ENCODE peak calls at places on chromosomes 4 and X, in four cellular contexts. D is endodermal cell, F is epithelial cell of esophagus, Q is tibial nerve. N is an unnamed sample.

GRCh38 chr4:13527983-13528822 is 16.1 kb downstream of the NKX3-2 start:
- DNase-seq in F (peak; percentile 60), Q (no peak), D (no peak), N (peak; percentile 55)

GRCh38 chrX:18354369-18355329 is at the start of gene SCML2:
- DNase-seq in F (peak; percentile 13), Q (peak; percentile 4), D (peak; percentile 74), N (no peak)

GRCh38 chr4:151912626-151913025 is 151.8 kb upstream of the GATB start:
- DNase-seq in D (peak; percentile 56), Q (no peak), F (no peak), N (no peak)

GRCh38 chr4:16759781-16760459 is 138.5 kb downstream of the LDB2 start:
- DNase-seq in Q (no peak), F (no peak), D (no peak), N (no peak)

GRCh38 chrX:155242300-155242699 is 22.0 kb downstream of the RAB39B start:
- DNase-seq in Q (no peak), F (peak; percentile 24), D (no peak), N (no peak)

GRCh38 chr4:3471886-3472285 is 8.8 kb downstream of the DOK7 start:
- DNase-seq in D (no peak), F (no peak), Q (no peak), N (no peak)

GRCh38 chr4:178215754-178216153 is 773.5 kb upstream of the AGA start:
- DNase-seq in D (no peak), Q (no peak), F (no peak), N (no peak)

GRCh38 chrX:98357146-98357545 is 1473.4 kb downstream of the RPA4 start:
- DNase-seq in F (no peak), Q (no peak), D (no peak), N (no peak)

GRCh38 chr4:86961605-86962295 is 26.9 kb downstream of the AFF1 start:
- DNase-seq in D (no peak), F (no peak), Q (no peak), N (no peak)

GRCh38 chrX:46803140-46803539 is 33.7 kb upstream of the RP2 start:
- DNase-seq in F (peak; percentile 26), D (peak; percentile 56), Q (no peak), N (no peak)

GRCh38 chr4:71732066-71732465 is 51.8 kb downstream of the GC start:
- DNase-seq in F (no peak), Q (no peak), D (no peak), N (no peak)

GRCh38 chrX:48473718-48473990 is 2.3 kb upstream of the FTSJ1 start:
- DNase-seq in F (no peak), Q (no peak), D (peak; percentile 56), N (no peak)

GRCh38 chrX:21666679-21667078 is 8.5 kb upstream of the KLHL34 start:
- DNase-seq in F (no peak), Q (no peak), D (no peak), N (no peak)

GRCh38 chr4:175435437-175435836 is 376.6 kb downstream of the GPM6A start:
- DNase-seq in F (no peak), Q (no peak), D (no peak), N (no peak)

DNA sequence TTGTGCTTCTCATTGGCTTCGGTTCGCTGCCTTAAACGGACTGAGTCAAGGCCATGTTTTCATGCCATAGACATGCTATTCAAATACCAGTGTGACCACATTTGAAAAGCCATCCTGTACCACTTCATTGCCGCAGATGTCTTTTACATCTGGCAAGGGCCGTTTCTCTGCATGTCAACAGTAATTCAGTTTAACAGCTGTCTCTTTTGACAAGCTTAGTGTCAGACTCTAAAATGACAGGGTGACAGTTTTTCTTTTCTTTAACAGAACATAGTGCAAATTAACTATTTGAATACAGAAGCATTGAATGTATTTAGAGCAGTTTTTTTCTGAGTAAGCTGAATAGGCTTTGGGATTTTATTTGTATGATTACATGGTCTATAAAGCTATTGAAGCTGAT is 362.2 kb upstream of the POU3F4 start:
- DNase-seq in D (no peak), F (no peak), Q (no peak), N (no peak)
- H3K4me3 ChIP-seq in D (no peak overlapping the region), F (no peak overlapping the region), Q (no peak overlapping the region), N (no peak overlapping the region)

DNA sequence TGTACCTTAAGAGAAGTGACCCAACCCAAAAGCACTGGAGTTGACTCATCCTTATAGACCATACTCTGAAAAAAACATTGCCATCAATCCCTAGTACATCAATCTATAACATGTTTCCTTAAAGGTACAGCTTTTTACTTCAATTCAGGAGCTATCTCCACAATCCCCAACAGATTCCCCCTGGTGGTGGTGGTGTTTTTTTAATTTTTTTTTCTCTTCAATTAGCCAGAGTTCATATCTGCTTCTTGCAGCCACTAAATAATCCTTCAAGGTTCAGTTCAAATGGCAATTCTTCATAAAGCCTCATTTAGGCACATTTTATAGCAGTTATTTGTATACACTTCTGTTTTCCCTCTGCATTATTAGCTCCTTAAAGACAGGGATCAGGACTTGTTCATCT is 60.7 kb upstream of the KDR start:
- DNase-seq in Q (no peak), D (no peak), F (no peak), N (no peak)
- TF ChIP-seq CTCF in Q (no peak), D (peak; percentile 69), F (no peak), N (no peak)

GRCh38 chr4:153127773-153128494 is 76.3 kb upstream of the TRIM2 start:
- DNase-seq in D (peak; percentile 95), F (peak; percentile 85), Q (peak; percentile 97), N (peak; percentile 67)
- H3K4me3 ChIP-seq in D (peak overlapping the region; percentile 2), F (no peak overlapping the region), Q (peak overlapping the region; percentile 15), N (no peak overlapping the region)

GRCh38 chr4:186623546-186623945 is 68.2 kb upstream of the MTNR1A start:
- DNase-seq in F (no peak), Q (no peak), D (no peak), N (no peak)

GRCh38 chr4:186624951-186625350 is 69.6 kb upstream of the MTNR1A start:
- DNase-seq in Q (no peak), F (no peak), D (no peak), N (no peak)

GRCh38 chr4:186617921-186618320 is 62.6 kb upstream of the MTNR1A start:
- DNase-seq in D (no peak), F (no peak), Q (no peak), N (no peak)

GRCh38 chr4:186622788-186623464 is 67.6 kb upstream of the MTNR1A start:
- DNase-seq in Q (peak; percentile 3), D (no peak), F (peak; percentile 53), N (no peak)

DNA sequence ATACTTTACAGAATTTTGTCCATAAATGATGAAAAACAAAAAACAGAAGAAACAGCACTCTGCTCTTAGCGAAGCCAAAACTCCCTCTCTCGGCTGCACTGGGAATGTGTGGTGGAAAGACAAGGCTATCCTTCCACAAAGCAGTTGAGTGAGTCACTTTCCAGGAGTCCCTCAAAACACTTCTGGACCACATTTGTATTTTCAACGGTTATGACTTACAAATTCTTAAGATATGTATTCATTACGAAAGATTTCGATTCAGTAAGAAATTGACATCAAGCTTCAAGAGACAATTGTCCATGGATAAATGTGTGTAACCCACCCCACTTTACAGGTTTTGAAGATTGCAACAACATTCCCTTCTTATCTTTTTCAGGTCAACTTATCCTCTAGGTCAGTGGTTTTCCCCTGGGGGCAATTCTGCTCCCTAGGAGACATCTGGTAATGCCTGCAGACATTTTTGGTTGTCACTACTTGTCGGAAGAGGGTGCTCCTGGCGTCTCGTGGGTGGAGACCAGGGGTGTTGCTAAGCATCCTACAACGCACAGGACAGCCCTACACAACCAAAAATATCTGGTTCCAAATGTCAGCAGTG is 66.7 kb upstream of the MTNR1A start:
- DNase-seq in Q (no peak), F (peak; percentile 60), D (no peak), N (no peak)
- TF ChIP-seq CTCF in Q (no peak), F (peak; percentile 23), D (no peak), N (no peak)

GRCh38 chr4:134200811-134201215 is 776 bp downstream of the PABPC4L start:
- DNase-seq in Q (no peak), F (no peak), D (no peak), N (no peak)
- H3K4me3 ChIP-seq in Q (peak overlapping the region; percentile 52), F (peak overlapping the region; percentile 44), D (peak overlapping the region; percentile 75), N (no peak overlapping the region)

GRCh38 chrX:109393859-109394258 is 88.0 kb downstream of the GUCY2F start:
- DNase-seq in Q (no peak), D (peak; percentile 72), F (peak; percentile 9), N (peak; percentile 19)
- TF ChIP-seq CTCF in Q (no peak), D (peak; percentile 77), F (no peak), N (no peak)

GRCh38 chr4:156138781-156139280 is 185.2 kb upstream of the CTSO start:
- DNase-seq in D (no peak), F (no peak), Q (no peak), N (no peak)

GRCh38 chr4:156132196-156132595 is 178.5 kb upstream of the CTSO start:
- DNase-seq in Q (no peak), F (no peak), D (no peak), N (no peak)

DNA sequence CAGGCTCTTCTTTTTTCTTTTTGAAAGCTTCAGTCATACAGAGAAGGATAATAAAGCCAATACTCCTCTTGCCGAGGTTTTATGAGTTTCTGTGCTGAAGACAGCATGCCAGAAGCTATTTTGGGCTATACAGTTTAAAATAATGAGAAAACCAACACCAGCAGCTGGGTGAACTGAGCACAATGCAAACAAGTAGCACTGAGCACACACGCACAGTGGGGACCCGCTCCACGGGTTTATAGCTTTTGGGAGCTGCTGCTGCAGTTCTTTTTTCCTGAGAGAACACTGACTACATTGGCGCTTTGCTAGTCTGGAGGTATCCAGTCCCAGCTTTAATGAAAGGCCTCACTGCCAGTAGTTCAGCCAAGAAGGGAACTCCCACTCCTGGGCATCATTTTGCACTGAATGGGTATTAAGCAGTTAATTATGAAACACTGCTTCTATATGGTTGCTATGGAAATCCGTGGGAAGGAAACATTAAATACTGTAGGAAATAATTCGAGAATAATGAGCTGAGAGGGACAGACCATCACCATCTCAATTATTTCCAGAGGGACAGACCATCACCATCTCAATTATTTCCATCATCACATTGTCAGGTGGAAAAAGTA is 184.4 kb upstream of the CTSO start:
- DNase-seq in D (no peak), F (no peak), Q (no peak), N (no peak)
- H3K4me3 ChIP-seq in D (no peak overlapping the region), F (no peak overlapping the region), Q (no peak overlapping the region), N (no peak overlapping the region)

GRCh38 chrX:140766024-140766611 is 56.6 kb downstream of the LINC00632 start:
- DNase-seq in Q (peak; percentile 25), D (peak; percentile 84), F (peak; percentile 48), N (peak; percentile 13)
- TF ChIP-seq CTCF in Q (peak; percentile 78), D (peak; percentile 93), F (peak; percentile 67), N (peak; percentile 56)

GRCh38 chrX:134174273-134174660 is 62.7 kb upstream of the CCDC160 start:
- DNase-seq in D (no peak), F (no peak), Q (no peak), N (no peak)
- H3K4me3 ChIP-seq in D (peak overlapping the region; percentile 80), F (no peak overlapping the region), Q (no peak overlapping the region), N (no peak overlapping the region)

N was measured in bronchial epithelial cell.